ENCODE peak calls at places on chromosomes 7 and 10, in six cellular contexts. One of them, this sample, is unnamed.

GRCh38 chr10:95401704-95402469 is 111.1 kb upstream of the PDLIM1 start:
- DNase-seq in T-helper 9 cell: no peak
- DNase-seq in omental fat pad: no peak
- DNase-seq in hippocampal formation: no peak
- DNase-seq in endothelial cell: no peak
- DNase-seq in ELR: peak; percentile 12
- DNase-seq in this sample: no peak

GRCh38 chr10:15898046-15898445 is 37.7 kb upstream of the MINDY3 start:
- DNase-seq in T-helper 9 cell: no peak
- DNase-seq in omental fat pad: no peak
- DNase-seq in hippocampal formation: no peak
- DNase-seq in endothelial cell: no peak
- DNase-seq in ELR: peak; percentile 56
- DNase-seq in this sample: no peak

GRCh38 chr10:47264797-47265281 is 35.2 kb upstream of the GDF10 start:
- DNase-seq in T-helper 9 cell: no peak
- DNase-seq in omental fat pad: no peak
- DNase-seq in hippocampal formation: no peak
- DNase-seq in endothelial cell: no peak
- DNase-seq in ELR: no peak
- DNase-seq in this sample: no peak

GRCh38 chr7:134827889-134828288 is 48.5 kb downstream of the CALD1 start:
- DNase-seq in T-helper 9 cell: no peak
- DNase-seq in omental fat pad: no peak
- DNase-seq in hippocampal formation: no peak
- DNase-seq in endothelial cell: no peak
- DNase-seq in ELR: no peak
- DNase-seq in this sample: no peak

GRCh38 chr10:8638088-8638672 is 583.7 kb downstream of the GATA3 start:
- DNase-seq in T-helper 9 cell: no peak
- DNase-seq in omental fat pad: no peak
- DNase-seq in hippocampal formation: no peak
- DNase-seq in endothelial cell: no peak
- DNase-seq in ELR: no peak
- DNase-seq in this sample: no peak

GRCh38 chr10:102831322-102832071 is 5.7 kb downstream of the CYP17A1 start:
- DNase-seq in T-helper 9 cell: no peak
- DNase-seq in omental fat pad: no peak
- DNase-seq in hippocampal formation: no peak
- DNase-seq in endothelial cell: no peak
- DNase-seq in ELR: no peak
- DNase-seq in this sample: no peak

GRCh38 chr10:33509231-33509871 is 174.9 kb upstream of the NRP1 start:
- DNase-seq in T-helper 9 cell: no peak
- DNase-seq in omental fat pad: no peak
- DNase-seq in hippocampal formation: no peak
- DNase-seq in endothelial cell: peak; percentile 6
- DNase-seq in ELR: peak; percentile 95
- DNase-seq in this sample: peak; percentile 86

GRCh38 chr10:133324198-133324792 is 12.4 kb downstream of the CALY start:
- DNase-seq in T-helper 9 cell: peak; percentile 51
- DNase-seq in omental fat pad: no peak
- DNase-seq in hippocampal formation: no peak
- DNase-seq in endothelial cell: no peak
- DNase-seq in ELR: peak; percentile 53
- DNase-seq in this sample: no peak

GRCh38 chr7:84841809-84842208 is 345.0 kb downstream of the SEMA3D start:
- DNase-seq in T-helper 9 cell: no peak
- DNase-seq in omental fat pad: no peak
- DNase-seq in hippocampal formation: no peak
- DNase-seq in endothelial cell: no peak
- DNase-seq in ELR: no peak
- DNase-seq in this sample: no peak

GRCh38 chr10:110353244-110354119 is 48.8 kb upstream of the SMNDC1 start:
- DNase-seq in T-helper 9 cell: peak; percentile 34
- DNase-seq in omental fat pad: no peak
- DNase-seq in hippocampal formation: no peak
- DNase-seq in endothelial cell: no peak
- DNase-seq in ELR: peak; percentile 99
- DNase-seq in this sample: no peak

GRCh38 chr7:17301491-17302101 is 3.1 kb downstream of the AHR start:
- DNase-seq in T-helper 9 cell: peak; percentile 40
- DNase-seq in omental fat pad: peak; percentile 58
- DNase-seq in hippocampal formation: no peak
- DNase-seq in endothelial cell: peak; percentile 18
- DNase-seq in ELR: peak; percentile 80
- DNase-seq in this sample: no peak

GRCh38 chr7:21318190-21318915 is 109.5 kb upstream of the SP4 start:
- DNase-seq in T-helper 9 cell: no peak
- DNase-seq in omental fat pad: no peak
- DNase-seq in hippocampal formation: no peak
- DNase-seq in endothelial cell: no peak
- DNase-seq in ELR: peak; percentile 66
- DNase-seq in this sample: no peak

GRCh38 chr7:98240961-98241673 is 10.9 kb downstream of the TECPR1 start:
- DNase-seq in T-helper 9 cell: no peak
- DNase-seq in omental fat pad: no peak
- DNase-seq in hippocampal formation: peak; percentile 24
- DNase-seq in endothelial cell: peak; percentile 81
- DNase-seq in ELR: peak; percentile 64
- DNase-seq in this sample: no peak

GRCh38 chr10:74859546-74859945 is 33.1 kb downstream of the KAT6B start:
- DNase-seq in T-helper 9 cell: no peak
- DNase-seq in omental fat pad: no peak
- DNase-seq in hippocampal formation: no peak
- DNase-seq in endothelial cell: no peak
- DNase-seq in ELR: no peak
- DNase-seq in this sample: no peak

GRCh38 chr7:135375908-135376699 is 133.8 kb downstream of the CNOT4 start:
- DNase-seq in T-helper 9 cell: no peak
- DNase-seq in omental fat pad: no peak
- DNase-seq in hippocampal formation: no peak
- DNase-seq in endothelial cell: no peak
- DNase-seq in ELR: peak; percentile 3
- DNase-seq in this sample: no peak

GRCh38 chr10:7436490-7437100 is 25.8 kb upstream of the SFMBT2 start:
- DNase-seq in T-helper 9 cell: no peak
- DNase-seq in omental fat pad: no peak
- DNase-seq in hippocampal formation: no peak
- DNase-seq in endothelial cell: no peak
- DNase-seq in ELR: no peak
- DNase-seq in this sample: no peak

GRCh38 chr10:33252324-33252723 is 82.1 kb downstream of the NRP1 start:
- DNase-seq in T-helper 9 cell: no peak
- DNase-seq in omental fat pad: no peak
- DNase-seq in hippocampal formation: no peak
- DNase-seq in endothelial cell: no peak
- DNase-seq in ELR: no peak
- DNase-seq in this sample: no peak

GRCh38 chr10:132846631-132847415 is 60.9 kb upstream of the NKX6-2 start:
- DNase-seq in T-helper 9 cell: no peak
- DNase-seq in omental fat pad: no peak
- DNase-seq in hippocampal formation: no peak
- DNase-seq in endothelial cell: no peak
- DNase-seq in ELR: no peak
- DNase-seq in this sample: no peak

GRCh38 chr10:18556522-18557147 is 94.8 kb downstream of the NSUN6 start:
- DNase-seq in T-helper 9 cell: no peak
- DNase-seq in omental fat pad: no peak
- DNase-seq in hippocampal formation: no peak
- DNase-seq in endothelial cell: no peak
- DNase-seq in ELR: no peak
- DNase-seq in this sample: no peak

GRCh38 chr10:52030975-52031374 is 283.1 kb upstream of the DKK1 start:
- DNase-seq in T-helper 9 cell: no peak
- DNase-seq in omental fat pad: no peak
- DNase-seq in hippocampal formation: no peak
- DNase-seq in endothelial cell: no peak
- DNase-seq in ELR: no peak
- DNase-seq in this sample: no peak

GRCh38 chr10:22478555-22479334 is 133.4 kb downstream of the SPAG6 start:
- DNase-seq in T-helper 9 cell: no peak
- DNase-seq in omental fat pad: no peak
- DNase-seq in hippocampal formation: no peak
- DNase-seq in endothelial cell: no peak
- DNase-seq in ELR: no peak
- DNase-seq in this sample: no peak